ENCODE peak calls at places on chromosome 1, in ten cellular contexts. One of them, this sample, is unnamed. For H3K4me1, the result is how much of the 10 kb centered on the place peaks cover.

GRCh38 chr1:153649137-153649866 is 9.2 kb upstream of the SNAPIN start:
- DNase-seq in suprapubic skin: peak
- DNase-seq in colonic mucosa: no peak
- DNase-seq in DND-41: no peak
- DNase-seq in gastrocnemius medialis: no peak
- DNase-seq in breast epithelium: no peak
- DNase-seq in tibial nerve: no peak
- DNase-seq in cardiac muscle cell: no peak
- DNase-seq in IMR-90: no peak
- DNase-seq in CD8-positive, alpha-beta memory T cell: no peak
- DNase-seq in this sample: peak

GRCh38 chr1:3315399-3315798 is 139.1 kb upstream of the ARHGEF16 start:
- DNase-seq in tibial nerve: no peak
- DNase-seq in DND-41: no peak
- DNase-seq in CD8-positive, alpha-beta memory T cell: no peak
- DNase-seq in gastrocnemius medialis: no peak
- DNase-seq in cardiac muscle cell: no peak
- DNase-seq in colonic mucosa: no peak
- DNase-seq in breast epithelium: no peak
- DNase-seq in suprapubic skin: no peak
- DNase-seq in IMR-90: no peak
- DNase-seq in this sample: no peak

GRCh38 chr1:61135286-61135685 is 52.9 kb downstream of the NFIA start:
- DNase-seq in tibial nerve: no peak
- DNase-seq in DND-41: no peak
- DNase-seq in CD8-positive, alpha-beta memory T cell: no peak
- DNase-seq in breast epithelium: no peak
- DNase-seq in IMR-90: no peak
- DNase-seq in cardiac muscle cell: no peak
- DNase-seq in gastrocnemius medialis: no peak
- DNase-seq in suprapubic skin: no peak
- DNase-seq in colonic mucosa: no peak
- DNase-seq in this sample: no peak

GRCh38 chr1:18588093-18588492 is 42.6 kb upstream of the PAX7 start:
- DNase-seq in IMR-90: no peak
- DNase-seq in DND-41: no peak
- DNase-seq in CD8-positive, alpha-beta memory T cell: no peak
- DNase-seq in suprapubic skin: no peak
- DNase-seq in colonic mucosa: no peak
- DNase-seq in tibial nerve: no peak
- DNase-seq in gastrocnemius medialis: no peak
- DNase-seq in breast epithelium: no peak
- DNase-seq in cardiac muscle cell: no peak
- DNase-seq in this sample: no peak

GRCh38 chr1:34356862-34357261 is 180.2 kb downstream of the C1orf94 start:
- DNase-seq in breast epithelium: no peak
- DNase-seq in CD8-positive, alpha-beta memory T cell: no peak
- DNase-seq in cardiac muscle cell: no peak
- DNase-seq in colonic mucosa: no peak
- DNase-seq in IMR-90: no peak
- DNase-seq in suprapubic skin: no peak
- DNase-seq in gastrocnemius medialis: no peak
- DNase-seq in DND-41: no peak
- DNase-seq in tibial nerve: no peak
- DNase-seq in this sample: no peak

GRCh38 chr1:239795289-239795688 is 296.4 kb upstream of the FMN2 start:
- DNase-seq in DND-41: no peak
- DNase-seq in suprapubic skin: no peak
- DNase-seq in tibial nerve: no peak
- DNase-seq in gastrocnemius medialis: no peak
- DNase-seq in breast epithelium: no peak
- DNase-seq in IMR-90: no peak
- DNase-seq in colonic mucosa: no peak
- DNase-seq in CD8-positive, alpha-beta memory T cell: no peak
- DNase-seq in cardiac muscle cell: no peak
- DNase-seq in this sample: no peak

GRCh38 chr1:180244840-180245239 is 14.8 kb downstream of the LHX4 start:
- DNase-seq in DND-41: no peak
- DNase-seq in suprapubic skin: no peak
- DNase-seq in breast epithelium: no peak
- DNase-seq in colonic mucosa: peak
- DNase-seq in gastrocnemius medialis: no peak
- DNase-seq in IMR-90: no peak
- DNase-seq in cardiac muscle cell: no peak
- DNase-seq in tibial nerve: no peak
- DNase-seq in CD8-positive, alpha-beta memory T cell: no peak
- DNase-seq in this sample: no peak

GRCh38 chr1:169588785-169589485 is 2.7 kb upstream of the F5 start:
- DNase-seq in colonic mucosa: no peak
- DNase-seq in tibial nerve: no peak
- DNase-seq in gastrocnemius medialis: no peak
- DNase-seq in IMR-90: no peak
- DNase-seq in cardiac muscle cell: no peak
- DNase-seq in CD8-positive, alpha-beta memory T cell: no peak
- DNase-seq in DND-41: no peak
- DNase-seq in breast epithelium: no peak
- DNase-seq in suprapubic skin: no peak
- DNase-seq in this sample: no peak

GRCh38 chr1:111789666-111790316 is 34.1 kb downstream of the DDX20 start:
- DNase-seq in colonic mucosa: no peak
- DNase-seq in IMR-90: no peak
- DNase-seq in DND-41: no peak
- DNase-seq in tibial nerve: no peak
- DNase-seq in CD8-positive, alpha-beta memory T cell: no peak
- DNase-seq in cardiac muscle cell: no peak
- DNase-seq in breast epithelium: no peak
- DNase-seq in suprapubic skin: no peak
- DNase-seq in gastrocnemius medialis: no peak
- DNase-seq in this sample: no peak

GRCh38 chr1:5887436-5888290 is 104.6 kb downstream of the NPHP4 start:
- DNase-seq in gastrocnemius medialis: no peak
- DNase-seq in tibial nerve: no peak
- DNase-seq in cardiac muscle cell: no peak
- DNase-seq in breast epithelium: no peak
- DNase-seq in CD8-positive, alpha-beta memory T cell: no peak
- DNase-seq in DND-41: no peak
- DNase-seq in suprapubic skin: no peak
- DNase-seq in colonic mucosa: no peak
- DNase-seq in IMR-90: no peak
- DNase-seq in this sample: no peak

GRCh38 chr1:111441573-111442192 is 7.4 kb downstream of the WDR77 start:
- DNase-seq in CD8-positive, alpha-beta memory T cell: peak
- DNase-seq in tibial nerve: no peak
- DNase-seq in cardiac muscle cell: peak
- DNase-seq in colonic mucosa: peak
- DNase-seq in IMR-90: peak
- DNase-seq in gastrocnemius medialis: no peak
- DNase-seq in DND-41: peak
- DNase-seq in suprapubic skin: no peak
- DNase-seq in breast epithelium: no peak
- DNase-seq in this sample: no peak

DNA sequence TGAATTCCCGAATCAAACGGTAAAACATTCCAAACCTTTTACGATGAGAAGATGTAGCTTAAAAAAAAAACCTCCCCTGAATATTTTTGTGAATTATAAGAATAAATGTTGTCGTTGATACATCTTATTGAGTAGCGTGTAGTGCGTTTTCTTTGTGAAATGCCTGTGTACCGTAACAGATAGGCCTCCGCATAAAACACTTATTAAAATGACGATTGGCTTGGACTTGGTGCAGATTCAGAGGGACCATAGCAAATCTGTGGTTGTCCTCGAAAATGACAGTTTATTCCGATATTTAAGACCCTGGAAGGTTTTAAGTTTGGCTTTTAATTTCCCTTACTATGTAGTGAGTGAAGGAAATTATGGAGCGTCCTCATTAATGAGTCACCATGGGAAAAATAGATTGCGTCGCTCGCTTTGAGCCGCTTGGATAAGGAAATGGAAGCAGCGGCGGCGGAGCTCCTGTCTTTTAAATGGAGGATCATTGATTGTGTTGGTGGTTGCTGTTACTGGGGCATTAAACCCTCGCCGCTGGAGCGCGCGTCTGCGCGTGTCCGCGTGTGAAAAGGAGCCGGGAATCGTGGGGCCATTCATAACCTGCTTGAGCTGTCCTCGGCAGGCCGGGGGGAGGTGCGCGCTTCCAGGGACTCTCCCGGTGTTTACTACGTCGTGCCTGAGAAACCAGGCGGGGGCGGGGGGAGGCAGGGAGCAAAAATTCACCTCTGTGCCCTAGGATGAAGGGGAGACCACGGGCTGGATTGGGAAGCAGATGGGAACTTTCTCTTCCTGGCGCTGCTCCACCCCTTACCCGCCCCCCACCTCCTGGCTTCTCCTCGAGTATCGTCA is 1.6 kb downstream of the SPEN start:
- DNase-seq in IMR-90: peak
- DNase-seq in colonic mucosa: peak
- DNase-seq in tibial nerve: peak
- DNase-seq in CD8-positive, alpha-beta memory T cell: peak
- DNase-seq in suprapubic skin: peak
- DNase-seq in cardiac muscle cell: peak
- DNase-seq in DND-41: peak
- DNase-seq in gastrocnemius medialis: peak
- DNase-seq in breast epithelium: peak
- DNase-seq in this sample: peak
- H3K4me1 ChIP-seq in IMR-90: under half
- H3K4me1 ChIP-seq in colonic mucosa: under half
- H3K4me1 ChIP-seq in tibial nerve: half or more
- H3K4me1 ChIP-seq in CD8-positive, alpha-beta memory T cell: under half
- H3K4me1 ChIP-seq in suprapubic skin: half or more
- H3K4me1 ChIP-seq in cardiac muscle cell: under half
- H3K4me1 ChIP-seq in DND-41: half or more
- H3K4me1 ChIP-seq in gastrocnemius medialis: half or more
- H3K4me1 ChIP-seq in breast epithelium: under half
- H3K4me1 ChIP-seq in this sample: under half

GRCh38 chr1:154974808-154975408 is 427 bp downstream of the CKS1B start:
- DNase-seq in IMR-90: peak
- DNase-seq in CD8-positive, alpha-beta memory T cell: peak
- DNase-seq in suprapubic skin: peak
- DNase-seq in breast epithelium: peak
- DNase-seq in tibial nerve: peak
- DNase-seq in gastrocnemius medialis: peak
- DNase-seq in colonic mucosa: peak
- DNase-seq in DND-41: peak
- DNase-seq in cardiac muscle cell: peak
- DNase-seq in this sample: peak

GRCh38 chr1:154975409-154976205 is 1.1 kb downstream of the CKS1B start:
- DNase-seq in DND-41: peak
- DNase-seq in breast epithelium: peak
- DNase-seq in cardiac muscle cell: peak
- DNase-seq in gastrocnemius medialis: no peak
- DNase-seq in IMR-90: peak
- DNase-seq in suprapubic skin: peak
- DNase-seq in tibial nerve: peak
- DNase-seq in CD8-positive, alpha-beta memory T cell: peak
- DNase-seq in colonic mucosa: peak
- DNase-seq in this sample: no peak

GRCh38 chr1:154972517-154973343 is 1.8 kb upstream of the CKS1B start:
- DNase-seq in colonic mucosa: peak
- DNase-seq in CD8-positive, alpha-beta memory T cell: no peak
- DNase-seq in tibial nerve: no peak
- DNase-seq in breast epithelium: peak
- DNase-seq in gastrocnemius medialis: peak
- DNase-seq in cardiac muscle cell: peak
- DNase-seq in suprapubic skin: no peak
- DNase-seq in DND-41: no peak
- DNase-seq in IMR-90: peak
- DNase-seq in this sample: peak

GRCh38 chr1:154973344-154974085 is 966 bp upstream of the CKS1B start:
- DNase-seq in suprapubic skin: peak
- DNase-seq in IMR-90: peak
- DNase-seq in breast epithelium: peak
- DNase-seq in tibial nerve: peak
- DNase-seq in CD8-positive, alpha-beta memory T cell: peak
- DNase-seq in gastrocnemius medialis: peak
- DNase-seq in DND-41: peak
- DNase-seq in colonic mucosa: peak
- DNase-seq in cardiac muscle cell: peak
- DNase-seq in this sample: peak

GRCh38 chr1:154974086-154974807 is at the start of gene CKS1B:
- DNase-seq in colonic mucosa: peak
- DNase-seq in IMR-90: peak
- DNase-seq in cardiac muscle cell: peak
- DNase-seq in CD8-positive, alpha-beta memory T cell: peak
- DNase-seq in DND-41: peak
- DNase-seq in suprapubic skin: peak
- DNase-seq in breast epithelium: peak
- DNase-seq in tibial nerve: peak
- DNase-seq in gastrocnemius medialis: peak
- DNase-seq in this sample: peak
- H3K4me1 ChIP-seq in colonic mucosa: under half
- H3K4me1 ChIP-seq in IMR-90: under half
- H3K4me1 ChIP-seq in cardiac muscle cell: under half
- H3K4me1 ChIP-seq in CD8-positive, alpha-beta memory T cell: under half
- H3K4me1 ChIP-seq in DND-41: half or more
- H3K4me1 ChIP-seq in suprapubic skin: half or more
- H3K4me1 ChIP-seq in breast epithelium: under half
- H3K4me1 ChIP-seq in tibial nerve: half or more
- H3K4me1 ChIP-seq in gastrocnemius medialis: half or more
- H3K4me1 ChIP-seq in this sample: under half

GRCh38 chr1:235284231-235284630 is 43.7 kb downstream of the ARID4B start:
- DNase-seq in breast epithelium: no peak
- DNase-seq in IMR-90: no peak
- DNase-seq in tibial nerve: no peak
- DNase-seq in gastrocnemius medialis: no peak
- DNase-seq in DND-41: no peak
- DNase-seq in suprapubic skin: no peak
- DNase-seq in CD8-positive, alpha-beta memory T cell: no peak
- DNase-seq in colonic mucosa: no peak
- DNase-seq in cardiac muscle cell: no peak
- DNase-seq in this sample: no peak
- H3K4me1 ChIP-seq in breast epithelium: under half
- H3K4me1 ChIP-seq in IMR-90: under half
- H3K4me1 ChIP-seq in tibial nerve: half or more
- H3K4me1 ChIP-seq in gastrocnemius medialis: under half
- H3K4me1 ChIP-seq in DND-41: under half
- H3K4me1 ChIP-seq in suprapubic skin: under half
- H3K4me1 ChIP-seq in CD8-positive, alpha-beta memory T cell: under half
- H3K4me1 ChIP-seq in colonic mucosa: under half
- H3K4me1 ChIP-seq in cardiac muscle cell: under half
- H3K4me1 ChIP-seq in this sample: under half

DNA sequence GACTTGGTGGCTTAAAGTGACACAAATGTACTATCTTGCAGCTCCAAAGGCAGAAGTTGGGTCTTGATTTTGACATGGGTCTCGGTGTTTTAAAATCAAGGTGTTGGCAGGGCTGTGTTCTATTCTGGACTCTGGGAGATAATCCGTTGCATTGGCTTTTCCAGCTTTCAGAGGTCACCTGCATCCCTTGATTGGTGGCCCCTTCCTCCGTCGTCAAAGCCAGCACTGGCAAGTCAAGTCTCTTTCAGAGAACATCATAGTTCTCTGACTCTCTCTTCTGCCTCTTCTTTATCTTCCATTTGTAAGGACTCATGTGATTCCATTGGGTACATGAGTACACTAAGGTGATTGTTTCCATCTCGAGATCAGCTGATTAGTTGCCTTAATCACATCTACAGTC is 172.1 kb downstream of the CAMTA1 start:
- DNase-seq in breast epithelium: no peak
- DNase-seq in DND-41: no peak
- DNase-seq in suprapubic skin: no peak
- DNase-seq in IMR-90: no peak
- DNase-seq in cardiac muscle cell: no peak
- DNase-seq in CD8-positive, alpha-beta memory T cell: no peak
- DNase-seq in gastrocnemius medialis: no peak
- DNase-seq in tibial nerve: no peak
- DNase-seq in colonic mucosa: no peak
- DNase-seq in this sample: no peak
- H3K4me1 ChIP-seq in breast epithelium: under half
- H3K4me1 ChIP-seq in DND-41: under half
- H3K4me1 ChIP-seq in suprapubic skin: under half
- H3K4me1 ChIP-seq in IMR-90: under half
- H3K4me1 ChIP-seq in cardiac muscle cell: under half
- H3K4me1 ChIP-seq in CD8-positive, alpha-beta memory T cell: under half
- H3K4me1 ChIP-seq in gastrocnemius medialis: under half
- H3K4me1 ChIP-seq in tibial nerve: under half
- H3K4me1 ChIP-seq in colonic mucosa: under half
- H3K4me1 ChIP-seq in this sample: under half

This sample was measured in ascending aorta.